ENCODE peak calls at places on chromosomes 5 and 9, in ten cellular contexts. X is right lobe of liver, F is adrenal gland, R is Peyer's patch, C is OCI-LY7, Z is choroid plexus epithelial cell, P is tibial nerve, I is keratinocyte, Y is HL-60, L is GM23338. V is an unnamed sample.

GRCh38 chr5:73858786-73859185 is 232.8 kb downstream of the ARHGEF28 start:
- DNase-seq in X (no peak), F (no peak), R (no peak), C (no peak), Z (no peak), P (no peak), I (no peak), Y (no peak), L (no peak), V (no peak)

GRCh38 chr5:171927345-171927941 is 79.0 kb downstream of the FBXW11 start:
- DNase-seq in X (no peak), F (no peak), R (no peak), C (peak; percentile 12), Z (peak; percentile 39), P (no peak), I (no peak), Y (no peak), L (no peak), V (no peak)

GRCh38 chr5:115543931-115544370 is 624 bp downstream of the FEM1C start:
- DNase-seq in X (no peak), F (peak; percentile 77), R (peak; percentile 73), C (peak; percentile 67), Z (peak; percentile 75), P (peak; percentile 60), I (no peak), Y (peak; percentile 45), L (peak; percentile 43), V (peak; percentile 76)

GRCh38 chr5:74978347-74978746 is 74.0 kb downstream of the GCNT4 start:
- DNase-seq in X (no peak), F (no peak), R (no peak), C (no peak), Z (no peak), P (no peak), I (no peak), Y (peak; percentile 1), L (no peak), V (no peak)

GRCh38 chr5:180820788-180821321 is 18.2 kb upstream of the MGAT1 start:
- DNase-seq in X (no peak), F (no peak), R (no peak), C (peak; percentile 91), Z (no peak), P (no peak), I (no peak), Y (no peak), L (no peak), V (no peak)

GRCh38 chr5:11853796-11854195 is 50.5 kb downstream of the CTNND2 start:
- DNase-seq in X (no peak), F (no peak), R (no peak), C (no peak), Z (no peak), P (no peak), I (no peak), Y (no peak), L (no peak), V (no peak)

GRCh38 chr9:75850459-75851200 is 39.8 kb upstream of the PCSK5 start:
- DNase-seq in X (no peak), F (no peak), R (no peak), C (no peak), Z (no peak), P (no peak), I (no peak), Y (no peak), L (no peak), V (no peak)

GRCh38 chr5:174706997-174707548 is 17.3 kb upstream of the MSX2 start:
- DNase-seq in X (no peak), F (no peak), R (no peak), C (no peak), Z (no peak), P (no peak), I (no peak), Y (no peak), L (no peak), V (no peak)

GRCh38 chr9:133443248-133443647 is 16.5 kb upstream of the CACFD1 start:
- DNase-seq in X (no peak), F (no peak), R (no peak), C (no peak), Z (no peak), P (no peak), I (no peak), Y (no peak), L (no peak), V (no peak)

GRCh38 chr5:9363026-9363793 is 182.7 kb downstream of the SEMA5A start:
- DNase-seq in X (no peak), F (no peak), R (no peak), C (no peak), Z (peak; percentile 48), P (no peak), I (no peak), Y (no peak), L (no peak), V (no peak)

GRCh38 chr9:581673-582497 is 259.6 kb upstream of the DMRT1 start:
- DNase-seq in X (peak; percentile 52), F (no peak), R (no peak), C (peak; percentile 55), Z (peak; percentile 4), P (no peak), I (no peak), Y (no peak), L (peak; percentile 72), V (peak; percentile 69)
- TF ChIP-seq CTCF in X (peak; percentile 48), F (no peak), R (no peak), C (peak; percentile 87), Z (peak; percentile 48), P (no peak), I (peak; percentile 45), Y (peak; percentile 51), L (peak; percentile 65), V (peak; percentile 96)

GRCh38 chr9:89497978-89498844 is at the start of gene SEMA4D:
- DNase-seq in X (peak; percentile 74), F (peak; percentile 89), R (peak; percentile 92), C (peak; percentile 67), Z (peak; percentile 22), P (peak; percentile 79), I (no peak), Y (peak; percentile 90), L (peak; percentile 95), V (peak; percentile 85)

GRCh38 chr9:89498845-89499480 is 1.1 kb upstream of the SEMA4D start:
- DNase-seq in X (no peak), F (no peak), R (peak; percentile 83), C (peak; percentile 66), Z (no peak), P (no peak), I (no peak), Y (peak; percentile 84), L (no peak), V (peak; percentile 87)

GRCh38 chr9:89496645-89497044 is 1.3 kb downstream of the SEMA4D start:
- DNase-seq in X (no peak), F (peak; percentile 69), R (peak; percentile 79), C (no peak), Z (no peak), P (peak; percentile 22), I (no peak), Y (peak; percentile 30), L (no peak), V (no peak)

GRCh38 chr9:89495824-89496555 is 1.9 kb downstream of the SEMA4D start:
- DNase-seq in X (no peak), F (no peak), R (no peak), C (no peak), Z (no peak), P (no peak), I (no peak), Y (no peak), L (no peak), V (no peak)

GRCh38 chr9:89497181-89497963 is 541 bp downstream of the SEMA4D start:
- DNase-seq in X (no peak), F (no peak), R (peak; percentile 82), C (peak; percentile 64), Z (no peak), P (no peak), I (no peak), Y (peak; percentile 17), L (peak; percentile 48), V (peak; percentile 35)
- H3K4me3 ChIP-seq in X (peak overlapping the region; percentile 45), F (no peak overlapping the region), R (peak overlapping the region; percentile 98), C (peak overlapping the region; percentile 83), Z (peak overlapping the region; percentile 43), P (peak overlapping the region; percentile 77), I (peak overlapping the region; percentile 59), Y (peak overlapping the region; percentile 83), L (peak overlapping the region; percentile 85), V (peak overlapping the region; percentile 71)

DNA sequence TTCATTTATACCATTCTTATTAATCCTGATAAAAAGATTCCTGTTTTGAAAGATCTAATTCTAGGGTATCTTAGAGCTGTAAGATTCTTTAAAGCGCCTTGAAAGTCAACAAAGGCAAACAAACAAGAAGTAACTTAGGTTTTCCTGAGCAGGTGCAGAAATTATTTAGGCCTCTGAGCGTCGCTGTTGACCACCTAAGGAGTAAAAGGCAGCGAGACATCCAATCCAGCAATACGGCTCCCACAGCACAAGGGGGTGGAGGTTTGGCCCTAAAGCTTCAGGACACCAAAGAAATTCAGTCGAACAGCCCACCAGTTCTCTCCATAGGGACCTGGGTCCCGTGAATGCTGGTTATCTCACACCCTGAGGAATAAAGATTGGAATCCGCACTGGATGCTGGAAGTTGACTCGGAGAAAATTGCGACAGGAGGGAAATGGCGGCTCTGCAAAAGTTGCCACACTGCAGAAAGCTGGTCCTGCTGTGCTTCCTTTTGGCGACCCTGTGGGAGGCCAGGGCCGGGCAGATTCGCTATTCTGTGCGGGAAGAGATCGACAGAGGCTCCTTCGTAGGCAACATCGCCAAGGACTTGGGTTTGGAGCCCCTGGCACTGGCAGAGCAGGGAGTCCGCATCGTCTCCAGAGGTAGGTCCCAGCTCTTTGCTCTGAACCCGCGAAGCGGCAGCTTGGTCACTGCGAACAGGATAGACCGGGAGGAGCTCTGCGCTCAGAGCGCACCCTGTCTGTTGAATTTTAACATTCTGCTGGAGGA is at the start of gene PCDHGA2:
- DNase-seq in X (no peak), F (no peak), R (no peak), C (peak; percentile 46), Z (peak; percentile 59), P (peak; percentile 44), I (no peak), Y (no peak), L (peak; percentile 81), V (no peak)
- TF ChIP-seq CTCF in X (no peak), F (no peak), R (no peak), C (peak; percentile 79), Z (peak; percentile 63), P (peak; percentile 53), I (peak; percentile 37), Y (no peak), L (peak; percentile 63), V (peak; percentile 6)

GRCh38 chr5:79070002-79070567 is 518 bp downstream of the BHMT2 start:
- DNase-seq in X (peak; percentile 75), F (peak; percentile 53), R (no peak), C (no peak), Z (peak; percentile 70), P (peak; percentile 26), I (no peak), Y (no peak), L (peak; percentile 30), V (no peak)
- H3K4me3 ChIP-seq in X (peak overlapping the region; percentile 51), F (no peak overlapping the region), R (peak overlapping the region; percentile 40), C (no peak overlapping the region), Z (peak overlapping the region; percentile 57), P (peak overlapping the region; percentile 34), I (no peak overlapping the region), Y (no peak overlapping the region), L (peak overlapping the region; percentile 51), V (no peak overlapping the region)